ENCODE peak calls at places on chromosomes 6 and 20, in eight cellular contexts. S is SK-N-SH; B is A549; I is OCI-LY7; E is spleen; T is CD8-positive, alpha-beta T cell; G is tibial artery; Q is AG04450. F is an unnamed sample.

GRCh38 chr20:51958636-51959542 is 156.6 kb upstream of the SALL4 start:
- DNase-seq in Q (no peak), T (no peak), S (no peak), B (no peak), I (no peak), G (no peak), E (no peak), F (no peak)

GRCh38 chr6:168524644-168525043 is 83.7 kb downstream of the SMOC2 start:
- DNase-seq in B (no peak), Q (no peak), E (no peak), G (peak), T (no peak), S (no peak), I (no peak), F (no peak)

GRCh38 chr6:157273756-157274088 is 49.6 kb downstream of the TMEM242 start:
- DNase-seq in S (peak), E (peak), G (no peak), T (peak), B (peak), Q (no peak), I (peak), F (peak)

GRCh38 chr6:117681321-117681720 is 6.1 kb downstream of the NUS1 start:
- DNase-seq in G (no peak), B (no peak), T (no peak), I (no peak), S (no peak), E (no peak), Q (no peak), F (no peak)

GRCh38 chr6:30881987-30882763 is 2.1 kb upstream of the DDR1 start:
- DNase-seq in Q (peak), E (no peak), G (peak), T (no peak), S (peak), B (no peak), I (peak), F (peak)

GRCh38 chr6:150435832-150436231 is 67.0 kb downstream of the IYD start:
- DNase-seq in E (no peak), B (no peak), I (no peak), T (no peak), G (no peak), S (no peak), Q (no peak), F (no peak)

GRCh38 chr6:104614394-104614793 is 245.3 kb downstream of the HACE1 start:
- DNase-seq in B (no peak), S (no peak), G (no peak), Q (no peak), E (no peak), T (no peak), I (no peak), F (no peak)

GRCh38 chr20:10271470-10272219 is 53.0 kb downstream of the SNAP25 start:
- DNase-seq in Q (no peak), E (no peak), G (no peak), S (no peak), I (no peak), B (no peak), T (no peak), F (peak)

GRCh38 chr6:169045486-169045885 is 208.2 kb downstream of the THBS2 start:
- DNase-seq in E (no peak), T (no peak), G (peak), B (no peak), S (no peak), Q (no peak), I (no peak), F (no peak)

GRCh38 chr6:164520916-164521315 is 788.5 kb downstream of the C6orf118 start:
- DNase-seq in Q (no peak), E (no peak), B (no peak), T (no peak), S (no peak), G (no peak), I (no peak), F (no peak)

GRCh38 chr20:49433387-49433786 is 49.1 kb downstream of the KCNB1 start:
- DNase-seq in T (no peak), Q (no peak), S (peak), E (no peak), B (no peak), G (no peak), I (no peak), F (no peak)

GRCh38 chr6:499617-500016 is 108.1 kb downstream of the IRF4 start:
- DNase-seq in E (no peak), B (no peak), S (no peak), T (no peak), G (no peak), I (no peak), Q (no peak), F (no peak)
- H3K4me3 ChIP-seq in E (no peak), B (no peak), S (no peak), T (no peak), G (no peak), I (no peak), Q (no peak), F (no peak)

DNA sequence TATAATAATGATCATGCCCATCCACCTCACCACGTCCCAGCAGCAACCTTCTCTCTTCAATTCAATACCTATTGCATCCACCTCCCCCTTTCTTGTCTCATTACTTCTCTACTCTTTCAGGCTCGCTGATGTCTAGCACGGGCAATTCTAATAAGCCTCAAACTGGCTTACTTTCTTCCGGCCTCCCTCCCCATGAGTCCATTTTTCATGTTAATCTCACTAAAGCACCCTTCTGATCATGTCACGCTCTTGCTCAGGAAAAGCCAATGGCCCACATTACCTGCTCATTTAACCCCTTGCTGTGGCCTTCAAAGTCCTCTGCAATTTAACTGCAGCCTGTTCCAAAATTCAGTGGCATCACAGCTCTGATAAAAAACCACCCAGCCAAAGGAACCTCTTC is 105.1 kb downstream of the UTRN start:
- DNase-seq in B (no peak), Q (no peak), I (no peak), S (no peak), T (no peak), E (no peak), G (no peak), F (no peak)
- H3K27ac ChIP-seq in B (no peak), Q (no peak), I (no peak), S (no peak), T (no peak), E (no peak), G (no peak), F (no peak)

DNA sequence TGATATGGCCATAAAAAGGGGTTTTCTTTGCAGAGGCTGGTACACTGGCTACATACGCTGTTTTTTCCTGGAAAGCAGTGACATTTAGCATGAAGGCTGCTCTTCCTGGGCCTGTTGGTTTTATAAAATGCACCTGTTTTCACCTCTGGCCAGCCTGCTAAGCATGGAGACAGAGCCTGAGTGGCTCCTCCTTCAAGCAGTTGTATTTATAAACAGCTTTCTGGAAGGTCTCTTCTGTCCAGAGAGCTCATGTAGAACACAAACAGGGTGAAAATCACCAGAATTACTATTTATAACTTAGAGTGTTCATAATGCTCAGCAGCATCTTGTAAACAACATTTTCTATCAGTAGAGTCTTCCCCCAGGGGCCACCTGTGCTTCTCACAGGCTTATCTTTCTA is 109.0 kb downstream of the FOXO3 start:
- DNase-seq in S (no peak), B (no peak), Q (no peak), I (no peak), E (no peak), G (no peak), T (no peak), F (no peak)
- H3K4me3 ChIP-seq in S (no peak), B (no peak), Q (no peak), I (no peak), E (no peak), G (no peak), T (no peak), F (no peak)

GRCh38 chr6:33897193-33897479 is 93.3 kb upstream of the MLN start:
- DNase-seq in I (no peak), S (no peak), G (no peak), E (no peak), B (no peak), Q (no peak), T (no peak), F (no peak)
- H3K27ac ChIP-seq in I (no peak), S (no peak), G (no peak), E (no peak), B (peak), Q (no peak), T (no peak), F (no peak)

GRCh38 chr6:125534430-125535263 is 214.8 kb upstream of the HEY2 start:
- DNase-seq in B (no peak), T (no peak), E (no peak), G (no peak), I (no peak), S (no peak), Q (no peak), F (no peak)
- H3K4me3 ChIP-seq in B (no peak), T (no peak), E (no peak), G (no peak), I (no peak), S (no peak), Q (no peak), F (no peak)

GRCh38 chr6:56349196-56349595 is 101.8 kb upstream of the COL21A1 start:
- DNase-seq in E (no peak), S (no peak), B (no peak), Q (no peak), T (no peak), G (no peak), I (no peak), F (no peak)
- H3K27ac ChIP-seq in E (no peak), S (peak), B (no peak), Q (no peak), T (no peak), G (no peak), I (no peak), F (no peak)